ENCODE peak calls at places on chromosomes 2 and 18, in nine cellular contexts. L is stomach, K is lower leg skin, Z is IMR-90, E is body of pancreas, G is A549, R is breast epithelium, M is upper lobe of left lung, P is transverse colon. N is an unnamed sample.

GRCh38 chr2:186841940-186842339 is 7.0 kb downstream of the ZSWIM2 start:
- DNase-seq in R (no peak), M (no peak), G (no peak), K (no peak), Z (peak; percentile 81), E (no peak), L (no peak), P (no peak), N (no peak)

GRCh38 chr2:82792316-82792715 is 1666.8 kb downstream of the SUCLG1 start:
- DNase-seq in L (no peak), Z (no peak), M (no peak), E (no peak), G (no peak), R (no peak), K (no peak), P (no peak), N (no peak)

GRCh38 chr2:189658808-189659207 is 2.5 kb upstream of the ASNSD1 start:
- DNase-seq in P (no peak), Z (no peak), L (no peak), E (no peak), R (no peak), G (no peak), K (peak; percentile 79), M (peak; percentile 53), N (no peak)

GRCh38 chr2:102520009-102520408 is 47.0 kb downstream of the SLC9A4 start:
- DNase-seq in L (peak; percentile 47), P (peak; percentile 25), Z (peak; percentile 17), M (peak; percentile 46), K (no peak), G (peak; percentile 14), E (no peak), R (no peak), N (peak; percentile 49)

GRCh38 chr18:6547476-6547875 is 132.8 kb upstream of the L3MBTL4 start:
- DNase-seq in K (no peak), E (no peak), M (no peak), P (no peak), G (no peak), L (no peak), Z (no peak), R (no peak), N (no peak)

GRCh38 chr2:234682492-234683228 is 185.8 kb upstream of the ARL4C start:
- DNase-seq in K (no peak), P (no peak), M (no peak), E (no peak), Z (peak; percentile 49), G (no peak), L (no peak), R (no peak), N (no peak)

GRCh38 chr18:26268454-26268853 is 42.2 kb downstream of the TAF4B start:
- DNase-seq in L (no peak), M (no peak), K (no peak), P (no peak), Z (no peak), R (no peak), G (no peak), E (no peak), N (no peak)

GRCh38 chr2:201911372-201911771 is 105.0 kb downstream of the CDK15 start:
- DNase-seq in Z (no peak), E (no peak), G (no peak), P (no peak), L (no peak), M (no peak), R (no peak), K (no peak), N (no peak)

GRCh38 chr2:150882751-150883520 is 378.7 kb downstream of the RBM43 start:
- DNase-seq in G (no peak), K (no peak), P (no peak), E (no peak), R (no peak), M (no peak), Z (peak; percentile 7), L (no peak), N (no peak)

GRCh38 chr2:186523781-186524180 is 37.7 kb downstream of the ZC3H15 start:
- DNase-seq in P (no peak), G (no peak), L (no peak), Z (no peak), M (no peak), R (no peak), E (no peak), K (no peak), N (no peak)

GRCh38 chr2:206462240-206462854 is 19.0 kb downstream of the ADAM23 start:
- DNase-seq in Z (no peak), G (no peak), L (no peak), R (no peak), E (no peak), K (no peak), M (no peak), P (no peak), N (no peak)

GRCh38 chr18:4638680-4639079 is 183.6 kb upstream of the DLGAP1 start:
- DNase-seq in K (no peak), G (no peak), P (no peak), Z (no peak), R (no peak), L (no peak), E (no peak), M (no peak), N (no peak)

GRCh38 chr2:162073776-162074578 is at the start of gene DPP4:
- DNase-seq in E (peak; percentile 69), M (peak; percentile 36), R (no peak), L (peak; percentile 68), Z (peak; percentile 22), K (no peak), P (peak; percentile 77), G (peak; percentile 32), N (peak; percentile 84)

GRCh38 chr2:74728842-74729241 is 74.8 kb downstream of the SEMA4F start:
- DNase-seq in G (no peak), E (no peak), K (no peak), Z (no peak), P (no peak), R (no peak), M (no peak), L (no peak), N (no peak)

GRCh38 chr2:29367986-29368677 is 252.9 kb downstream of the CLIP4 start:
- DNase-seq in R (no peak), Z (no peak), K (no peak), G (no peak), L (no peak), P (no peak), M (no peak), E (no peak), N (no peak)

GRCh38 chr2:25420820-25421237 is 79.1 kb upstream of the DNMT3A start:
- DNase-seq in L (no peak), E (no peak), P (peak; percentile 42), M (no peak), Z (no peak), R (no peak), G (no peak), K (no peak), N (peak; percentile 67)
- TF ChIP-seq POLR2A in L (no peak), E (no peak), P (no peak), M (no peak), Z (no peak), R (no peak), G (no peak), K (no peak), N (no peak)

DNA sequence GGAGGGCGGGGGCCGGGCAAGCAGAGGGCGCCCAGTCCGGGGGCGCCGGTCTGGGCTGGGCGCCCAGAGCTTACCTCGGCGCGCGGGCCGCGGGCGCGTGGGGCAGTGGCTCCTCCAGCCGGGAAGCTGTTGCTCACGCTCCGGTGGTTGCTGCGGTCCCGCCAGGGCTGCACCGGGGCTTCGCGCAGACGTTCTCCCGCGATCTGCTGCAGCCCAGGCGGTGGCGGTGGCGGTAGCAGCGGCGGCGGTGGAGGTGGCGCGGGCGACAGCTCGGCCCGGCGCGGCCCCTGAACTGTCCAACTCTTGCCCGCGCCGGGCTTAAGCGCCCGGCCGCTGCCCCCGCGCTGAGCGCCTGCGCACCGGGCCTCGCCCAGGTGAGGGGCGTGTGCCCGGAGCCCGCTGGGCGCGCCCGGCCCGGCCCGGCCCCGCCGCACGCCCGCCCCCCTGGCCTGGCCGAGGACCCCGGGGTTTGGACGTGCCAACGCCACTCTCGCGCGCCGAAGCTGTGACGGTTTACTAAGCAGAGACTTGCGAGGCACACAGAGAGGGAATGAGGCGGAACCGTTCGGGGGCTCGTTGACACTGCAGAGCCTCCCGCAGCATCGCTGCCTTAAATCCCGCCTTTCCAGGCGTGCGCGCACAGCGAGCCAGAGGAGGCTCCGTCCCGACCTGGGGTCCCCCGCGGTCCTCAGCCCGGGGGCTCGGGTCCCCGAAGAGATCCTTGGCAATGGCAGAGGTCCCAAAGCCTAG is at the start of gene ZNF385B:
- DNase-seq in G (no peak), K (peak; percentile 85), E (peak; percentile 16), M (no peak), R (no peak), P (peak; percentile 11), L (no peak), Z (peak; percentile 3), N (no peak)
- H3K4me3 ChIP-seq in G (peak within 1 kb of the TSS; percentile 52), K (peak within 1 kb of the TSS; percentile 39), E (no peak within 1 kb of the TSS), M (peak within 1 kb of the TSS; percentile 42), R (peak within 1 kb of the TSS; percentile 53), P (peak within 1 kb of the TSS; percentile 45), L (peak within 1 kb of the TSS; percentile 63), Z (peak within 1 kb of the TSS; percentile 43), N (peak within 1 kb of the TSS; percentile 35)

DNA sequence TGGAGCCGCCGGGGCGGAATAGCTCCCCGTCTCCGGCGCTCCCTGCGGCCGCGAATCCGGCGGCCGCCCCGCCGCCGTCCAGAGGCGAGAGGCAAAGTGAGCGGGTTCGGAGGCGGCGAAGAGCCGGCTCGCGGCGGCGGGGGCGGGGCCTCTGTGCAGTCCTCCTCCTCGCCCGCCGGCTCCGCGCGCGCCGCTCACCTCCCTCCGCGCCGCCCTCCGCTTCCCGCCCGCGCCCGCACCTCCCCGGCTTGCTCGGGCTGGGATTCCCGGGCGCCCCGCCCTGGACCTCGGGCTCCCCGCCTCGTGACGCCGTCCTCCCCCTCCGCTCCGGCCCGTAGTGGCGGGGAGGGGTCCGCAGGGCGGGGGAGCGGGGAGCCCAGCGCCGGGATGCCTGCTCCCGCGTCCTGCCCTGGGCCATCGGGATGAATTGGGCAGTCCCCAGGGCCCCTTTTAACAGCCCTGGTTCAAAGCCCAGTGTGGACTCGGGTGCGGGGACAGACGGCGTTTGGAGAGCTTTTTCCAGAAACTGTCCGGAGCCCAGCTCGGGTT is at the start of gene KCNG3:
- DNase-seq in Z (peak; percentile 12), K (peak; percentile 87), P (peak; percentile 84), R (no peak), L (peak; percentile 63), M (peak; percentile 74), G (peak; percentile 60), E (peak; percentile 68), N (peak; percentile 78)
- TF ChIP-seq POLR2A in Z (no peak), K (no peak), P (peak; percentile 19), R (no peak), L (no peak), M (no peak), G (peak; percentile 22), E (peak; percentile 40), N (no peak)

GRCh38 chr18:55780591-55781071 is 192.6 kb upstream of the TCF4 start:
- DNase-seq in G (no peak), M (no peak), K (no peak), E (no peak), Z (peak; percentile 48), L (no peak), P (no peak), R (no peak), N (no peak)
- H3K4me3 ChIP-seq in G (peak overlapping the region; percentile 44), M (peak overlapping the region; percentile 48), K (peak overlapping the region; percentile 39), E (no peak overlapping the region), Z (peak overlapping the region; percentile 72), L (peak overlapping the region; percentile 54), P (peak overlapping the region; percentile 48), R (peak overlapping the region; percentile 45), N (peak overlapping the region; percentile 50)